ENCODE peak calls at places on chromosomes 6 and 20, in nine cellular contexts. One of them, this sample, is unnamed.

GRCh38 chr20:9660236-9660868 is 146.0 kb downstream of the LAMP5 start:
- DNase-seq in mammary epithelial cell: peak
- DNase-seq in hepatocyte: peak
- DNase-seq in HEK293T: peak
- DNase-seq in GOT3: no peak
- DNase-seq in CD8-positive, alpha-beta T cell: no peak
- DNase-seq in adipocyte: peak
- DNase-seq in OCI-LY7: peak
- DNase-seq in suprapubic skin: no peak
- DNase-seq in this sample: no peak

GRCh38 chr6:8074213-8074612 is 10.0 kb upstream of the BLOC1S5 start:
- DNase-seq in mammary epithelial cell: no peak
- DNase-seq in hepatocyte: no peak
- DNase-seq in HEK293T: no peak
- DNase-seq in GOT3: no peak
- DNase-seq in CD8-positive, alpha-beta T cell: no peak
- DNase-seq in adipocyte: peak
- DNase-seq in OCI-LY7: no peak
- DNase-seq in suprapubic skin: no peak
- DNase-seq in this sample: no peak

GRCh38 chr6:43776115-43776798 is 6.2 kb downstream of the VEGFA start:
- DNase-seq in mammary epithelial cell: no peak
- DNase-seq in hepatocyte: no peak
- DNase-seq in HEK293T: no peak
- DNase-seq in GOT3: no peak
- DNase-seq in CD8-positive, alpha-beta T cell: no peak
- DNase-seq in adipocyte: no peak
- DNase-seq in OCI-LY7: no peak
- DNase-seq in suprapubic skin: no peak
- DNase-seq in this sample: no peak

GRCh38 chr6:77015350-77015749 is 447.9 kb downstream of the HTR1B start:
- DNase-seq in mammary epithelial cell: peak
- DNase-seq in hepatocyte: peak
- DNase-seq in HEK293T: no peak
- DNase-seq in GOT3: no peak
- DNase-seq in CD8-positive, alpha-beta T cell: no peak
- DNase-seq in adipocyte: peak
- DNase-seq in OCI-LY7: no peak
- DNase-seq in suprapubic skin: no peak
- DNase-seq in this sample: no peak

GRCh38 chr6:69719602-69720193 is 77.1 kb downstream of the LMBRD1 start:
- DNase-seq in mammary epithelial cell: peak
- DNase-seq in hepatocyte: peak
- DNase-seq in HEK293T: peak
- DNase-seq in GOT3: no peak
- DNase-seq in CD8-positive, alpha-beta T cell: no peak
- DNase-seq in adipocyte: peak
- DNase-seq in OCI-LY7: peak
- DNase-seq in suprapubic skin: no peak
- DNase-seq in this sample: no peak

GRCh38 chr6:15927531-15928230 is 201.2 kb upstream of the MYLIP start:
- DNase-seq in mammary epithelial cell: no peak
- DNase-seq in hepatocyte: no peak
- DNase-seq in HEK293T: no peak
- DNase-seq in GOT3: no peak
- DNase-seq in CD8-positive, alpha-beta T cell: no peak
- DNase-seq in adipocyte: peak
- DNase-seq in OCI-LY7: no peak
- DNase-seq in suprapubic skin: no peak
- DNase-seq in this sample: no peak

GRCh38 chr20:58372836-58373235 is 16.2 kb upstream of the VAPB start:
- DNase-seq in mammary epithelial cell: no peak
- DNase-seq in hepatocyte: peak
- DNase-seq in HEK293T: no peak
- DNase-seq in GOT3: no peak
- DNase-seq in CD8-positive, alpha-beta T cell: no peak
- DNase-seq in adipocyte: no peak
- DNase-seq in OCI-LY7: no peak
- DNase-seq in suprapubic skin: no peak
- DNase-seq in this sample: no peak

GRCh38 chr6:139080255-139080920 is 51.8 kb downstream of the ABRACL start:
- DNase-seq in mammary epithelial cell: peak
- DNase-seq in hepatocyte: no peak
- DNase-seq in HEK293T: no peak
- DNase-seq in GOT3: no peak
- DNase-seq in CD8-positive, alpha-beta T cell: no peak
- DNase-seq in adipocyte: no peak
- DNase-seq in OCI-LY7: no peak
- DNase-seq in suprapubic skin: no peak
- DNase-seq in this sample: no peak

GRCh38 chr6:65642776-65643175 is 64.2 kb downstream of the EYS start:
- DNase-seq in mammary epithelial cell: no peak
- DNase-seq in hepatocyte: no peak
- DNase-seq in HEK293T: no peak
- DNase-seq in GOT3: no peak
- DNase-seq in CD8-positive, alpha-beta T cell: no peak
- DNase-seq in adipocyte: no peak
- DNase-seq in OCI-LY7: no peak
- DNase-seq in suprapubic skin: no peak
- DNase-seq in this sample: no peak

GRCh38 chr6:88815491-88815890 is 147.9 kb downstream of the RNGTT start:
- DNase-seq in mammary epithelial cell: no peak
- DNase-seq in hepatocyte: no peak
- DNase-seq in HEK293T: no peak
- DNase-seq in GOT3: no peak
- DNase-seq in CD8-positive, alpha-beta T cell: no peak
- DNase-seq in adipocyte: no peak
- DNase-seq in OCI-LY7: no peak
- DNase-seq in suprapubic skin: no peak
- DNase-seq in this sample: no peak

GRCh38 chr6:113359155-113360140 is 497.7 kb upstream of the MARCKS start:
- DNase-seq in mammary epithelial cell: peak
- DNase-seq in hepatocyte: no peak
- DNase-seq in HEK293T: no peak
- DNase-seq in GOT3: no peak
- DNase-seq in CD8-positive, alpha-beta T cell: no peak
- DNase-seq in adipocyte: no peak
- DNase-seq in OCI-LY7: no peak
- DNase-seq in suprapubic skin: no peak
- DNase-seq in this sample: no peak

GRCh38 chr6:149129401-149130077 is 188.0 kb upstream of the TAB2 start:
- DNase-seq in mammary epithelial cell: peak
- DNase-seq in hepatocyte: no peak
- DNase-seq in HEK293T: no peak
- DNase-seq in GOT3: peak
- DNase-seq in CD8-positive, alpha-beta T cell: no peak
- DNase-seq in adipocyte: peak
- DNase-seq in OCI-LY7: no peak
- DNase-seq in suprapubic skin: no peak
- DNase-seq in this sample: peak

GRCh38 chr6:150800596-150801310 is 64.7 kb upstream of the MTHFD1L start:
- DNase-seq in mammary epithelial cell: no peak
- DNase-seq in hepatocyte: no peak
- DNase-seq in HEK293T: no peak
- DNase-seq in GOT3: no peak
- DNase-seq in CD8-positive, alpha-beta T cell: no peak
- DNase-seq in adipocyte: peak
- DNase-seq in OCI-LY7: no peak
- DNase-seq in suprapubic skin: no peak
- DNase-seq in this sample: no peak

GRCh38 chr20:62368629-62369507 is 1.8 kb upstream of the LAMA5 start:
- DNase-seq in mammary epithelial cell: peak
- DNase-seq in hepatocyte: peak
- DNase-seq in HEK293T: peak
- DNase-seq in GOT3: peak
- DNase-seq in CD8-positive, alpha-beta T cell: no peak
- DNase-seq in adipocyte: peak
- DNase-seq in OCI-LY7: no peak
- DNase-seq in suprapubic skin: no peak
- DNase-seq in this sample: no peak

GRCh38 chr6:111776236-111777189 is 96.7 kb downstream of the FYN start:
- DNase-seq in mammary epithelial cell: no peak
- DNase-seq in hepatocyte: no peak
- DNase-seq in HEK293T: no peak
- DNase-seq in GOT3: no peak
- DNase-seq in CD8-positive, alpha-beta T cell: no peak
- DNase-seq in adipocyte: peak
- DNase-seq in OCI-LY7: no peak
- DNase-seq in suprapubic skin: no peak
- DNase-seq in this sample: no peak